ENCODE peak calls at places on chromosomes 5 and 9, in five cellular contexts. J, F, I, H and X are unnamed samples.

GRCh38 chr5:96297867-96298266 is 135.2 kb downstream of the PCSK1 start:
- DNase-seq in H (no peak), I (peak), J (no peak), F (peak), X (peak)

GRCh38 chr5:56440871-56441740 is 208.0 kb upstream of the ANKRD55 start:
- DNase-seq in I (peak), F (peak), H (no peak), J (no peak), X (no peak)

GRCh38 chr5:138843789-138844461 is 31.2 kb downstream of the LRRTM2 start:
- DNase-seq in I (no peak), J (no peak), H (no peak), F (peak), X (no peak)

GRCh38 chr5:38463634-38464521 is 92.6 kb downstream of the LIFR start:
- DNase-seq in F (peak), H (no peak), I (peak), J (no peak), X (peak)

GRCh38 chr5:2685651-2686050 is 65.8 kb downstream of the IRX2 start:
- DNase-seq in H (no peak), J (no peak), I (no peak), F (peak), X (no peak)

GRCh38 chr5:80174790-80175189 is 81.1 kb downstream of the SERINC5 start:
- DNase-seq in H (no peak), F (no peak), I (no peak), J (no peak), X (no peak)

GRCh38 chr5:151223447-151224264 is at the start of gene CCDC69:
- DNase-seq in J (no peak), F (peak), I (peak), H (peak), X (peak)

GRCh38 chr9:81237565-81238231 is 451.6 kb downstream of the TLE1 start:
- DNase-seq in J (no peak), F (no peak), H (no peak), I (no peak), X (peak)

GRCh38 chr5:50666261-50667078 is at the start of gene PARP8:
- DNase-seq in F (peak), I (peak), J (peak), H (peak), X (peak)

GRCh38 chr9:117825609-117826347 is 121.6 kb downstream of the TLR4 start:
- DNase-seq in I (no peak), H (no peak), J (peak), F (no peak), X (no peak)

GRCh38 chr9:100379862-100380261 is 27.1 kb upstream of the TEX10 start:
- DNase-seq in F (peak), J (no peak), I (peak), H (no peak), X (no peak)

GRCh38 chr5:143033535-143034260 is 263.5 kb downstream of the ARHGAP26 start:
- DNase-seq in J (no peak), H (no peak), I (peak), F (peak), X (no peak)

GRCh38 chr5:136235316-136235715 is 42.4 kb upstream of the SMIM32 start:
- DNase-seq in F (peak), J (no peak), I (no peak), H (no peak), X (no peak)

GRCh38 chr5:74865799-74866652 is at the start of gene FAM169A:
- DNase-seq in F (peak), J (peak), I (peak), H (peak), X (peak)

GRCh38 chr9:31142456-31142855 is 1242.0 kb upstream of the ACO1 start:
- DNase-seq in F (no peak), I (no peak), H (no peak), J (no peak), X (no peak)

GRCh38 chr9:108855888-108856287 is at the start of gene ACTL7B:
- DNase-seq in I (no peak), F (no peak), H (no peak), J (no peak), X (no peak)

GRCh38 chr5:143641957-143642356 is 170.0 kb upstream of the HMHB1 start:
- DNase-seq in H (no peak), J (no peak), F (no peak), I (no peak), X (no peak)

GRCh38 chr5:91061946-91062586 is 321.1 kb downstream of the ARRDC3 start:
- DNase-seq in I (no peak), F (no peak), J (no peak), H (no peak), X (no peak)

GRCh38 chr5:160260881-160261815 is 31.8 kb downstream of the FABP6 start:
- DNase-seq in J (no peak), F (peak), H (no peak), I (peak), X (no peak)

GRCh38 chr5:16687898-16688297 is 71.1 kb upstream of the RETREG1 start:
- DNase-seq in J (no peak), I (no peak), H (no peak), F (no peak), X (no peak)

GRCh38 chr9:121286973-121287721 is 19.2 kb downstream of the GSN start:
- DNase-seq in F (peak), I (peak), J (no peak), H (peak), X (peak)